ENCODE peak calls at places on chromosomes 6 and 20, in eight cellular contexts. One of them, this sample, is unnamed.
A peak's percentile ranks its signal among the peaks of the same experiment; 100 is the strongest.

GRCh38 chr6:46734867-46735719 is at the start of gene PLA2G7:
- DNase-seq in GM20000: peak; percentile 18
- DNase-seq in Daoy: peak; percentile 58
- DNase-seq in MCF 10A: peak; percentile 16
- DNase-seq in cardiac muscle cell: peak; percentile 8
- DNase-seq in H54: no peak
- DNase-seq in GM06990: no peak
- DNase-seq in T-helper 9 cell: no peak
- DNase-seq in this sample: no peak

GRCh38 chr6:119267506-119267905 is 82.1 kb downstream of the MAN1A1 start:
- DNase-seq in GM20000: no peak
- DNase-seq in Daoy: no peak
- DNase-seq in MCF 10A: no peak
- DNase-seq in cardiac muscle cell: no peak
- DNase-seq in H54: no peak
- DNase-seq in GM06990: no peak
- DNase-seq in T-helper 9 cell: no peak
- DNase-seq in this sample: no peak

GRCh38 chr6:149864578-149865535 is 698 bp upstream of the LRP11 start:
- DNase-seq in GM20000: peak; percentile 82
- DNase-seq in Daoy: peak; percentile 70
- DNase-seq in MCF 10A: peak; percentile 74
- DNase-seq in cardiac muscle cell: peak; percentile 76
- DNase-seq in H54: no peak
- DNase-seq in GM06990: no peak
- DNase-seq in T-helper 9 cell: no peak
- DNase-seq in this sample: peak; percentile 48

GRCh38 chr6:24874128-24874527 is 61.6 kb downstream of the RIPOR2 start:
- DNase-seq in GM20000: no peak
- DNase-seq in Daoy: no peak
- DNase-seq in MCF 10A: no peak
- DNase-seq in cardiac muscle cell: no peak
- DNase-seq in H54: no peak
- DNase-seq in GM06990: no peak
- DNase-seq in T-helper 9 cell: no peak
- DNase-seq in this sample: no peak

GRCh38 chr6:41976794-41977484 is 35.3 kb upstream of the CCND3 start:
- DNase-seq in GM20000: no peak
- DNase-seq in Daoy: peak; percentile 61
- DNase-seq in MCF 10A: peak; percentile 65
- DNase-seq in cardiac muscle cell: peak; percentile 67
- DNase-seq in H54: peak; percentile 69
- DNase-seq in GM06990: no peak
- DNase-seq in T-helper 9 cell: no peak
- DNase-seq in this sample: peak; percentile 10

GRCh38 chr6:14452567-14453527 is 335.3 kb downstream of the CD83 start:
- DNase-seq in GM20000: peak; percentile 16
- DNase-seq in Daoy: no peak
- DNase-seq in MCF 10A: no peak
- DNase-seq in cardiac muscle cell: no peak
- DNase-seq in H54: no peak
- DNase-seq in GM06990: no peak
- DNase-seq in T-helper 9 cell: no peak
- DNase-seq in this sample: no peak

GRCh38 chr6:20678831-20679352 is 144.6 kb downstream of the CDKAL1 start:
- DNase-seq in GM20000: no peak
- DNase-seq in Daoy: no peak
- DNase-seq in MCF 10A: no peak
- DNase-seq in cardiac muscle cell: no peak
- DNase-seq in H54: no peak
- DNase-seq in GM06990: no peak
- DNase-seq in T-helper 9 cell: no peak
- DNase-seq in this sample: no peak

GRCh38 chr20:21100590-21101452 is 5.3 kb downstream of the LINC00237 start:
- DNase-seq in GM20000: peak; percentile 45
- DNase-seq in Daoy: peak; percentile 33
- DNase-seq in MCF 10A: no peak
- DNase-seq in cardiac muscle cell: peak; percentile 24
- DNase-seq in H54: no peak
- DNase-seq in GM06990: peak; percentile 39
- DNase-seq in T-helper 9 cell: no peak
- DNase-seq in this sample: no peak

GRCh38 chr6:108895591-108895990 is 47.4 kb downstream of the ARMC2 start:
- DNase-seq in GM20000: no peak
- DNase-seq in Daoy: no peak
- DNase-seq in MCF 10A: peak; percentile 27
- DNase-seq in cardiac muscle cell: peak; percentile 53
- DNase-seq in H54: no peak
- DNase-seq in GM06990: no peak
- DNase-seq in T-helper 9 cell: no peak
- DNase-seq in this sample: no peak